ENCODE peak calls at places on chromosomes 5 and 9, in nine cellular contexts. I, Z, P, K, B, N, L, R and J are unnamed samples.

GRCh38 chr9:5869315-5870019 is 21.2 kb upstream of the MLANA start:
- DNase-seq in B (peak; percentile 20), K (peak; percentile 73), R (peak; percentile 42), I (no peak), Z (no peak), L (no peak), P (no peak), N (peak; percentile 48), J (no peak)

GRCh38 chr5:168334161-168335094 is 43.0 kb downstream of the WWC1 start:
- DNase-seq in I (no peak), R (no peak), L (no peak), Z (peak; percentile 29), K (peak; percentile 87), B (peak; percentile 88), N (no peak), P (peak; percentile 47), J (no peak)

GRCh38 chr9:111805841-111806241 is 11.1 kb upstream of the SHOC1 start:
- DNase-seq in L (no peak), Z (no peak), P (peak; percentile 34), K (no peak), B (no peak), N (no peak), R (no peak), I (no peak), J (peak; percentile 98)

GRCh38 chr5:151757233-151758140 is 944 bp downstream of the ATOX1 start:
- DNase-seq in R (peak; percentile 35), B (no peak), I (peak; percentile 16), L (peak; percentile 15), N (peak; percentile 37), P (peak; percentile 18), K (peak; percentile 36), Z (no peak), J (peak; percentile 50)

GRCh38 chr5:149428032-149428431 is 48.9 kb upstream of the IL17B start:
- DNase-seq in Z (no peak), N (no peak), P (no peak), L (no peak), K (no peak), I (no peak), R (no peak), B (no peak), J (no peak)

GRCh38 chr9:130043654-130044623 is 950 bp upstream of the FNBP1 start:
- DNase-seq in R (peak; percentile 29), B (peak; percentile 61), I (no peak), P (no peak), L (no peak), Z (peak; percentile 83), N (no peak), K (peak; percentile 62), J (no peak)

GRCh38 chr5:129003232-129003631 is 37.9 kb downstream of the SLC27A6 start:
- DNase-seq in L (no peak), N (no peak), P (no peak), I (no peak), K (peak; percentile 6), Z (no peak), B (peak; percentile 23), R (no peak), J (peak; percentile 1)

GRCh38 chr5:111453747-111454146 is 58.6 kb downstream of the STARD4 start:
- DNase-seq in R (peak; percentile 42), I (no peak), P (peak; percentile 88), B (no peak), L (no peak), K (no peak), Z (no peak), N (no peak), J (peak; percentile 73)

GRCh38 chr5:139964266-139964993 is 78.7 kb downstream of the NRG2 start:
- DNase-seq in N (no peak), P (no peak), B (no peak), Z (no peak), L (no peak), I (no peak), R (no peak), K (peak; percentile 5), J (no peak)